ENCODE peak calls at places on chromosomes 12 and 14, in nine cellular contexts. Y, B, I, D, N, Q, U, Z and T are unnamed samples.

GRCh38 chr12:22360772-22361171 is 26.3 kb upstream of the ST8SIA1 start:
- DNase-seq in Y (no peak), B (no peak), I (no peak), D (no peak), N (no peak), Q (no peak), U (no peak), Z (no peak), T (no peak)

GRCh38 chr14:92217956-92218355 is 96.2 kb downstream of the CPSF2 start:
- DNase-seq in Y (no peak), B (no peak), I (no peak), D (no peak), N (no peak), Q (no peak), U (no peak), Z (peak; percentile 11), T (no peak)

GRCh38 chr12:104578453-104578852 is 121.7 kb downstream of the CHST11 start:
- DNase-seq in Y (no peak), B (no peak), I (no peak), D (peak; percentile 55), N (peak; percentile 85), Q (no peak), U (no peak), Z (peak; percentile 65), T (no peak)

GRCh38 chr14:27862684-27863083 is 903.9 kb upstream of the FOXG1 start:
- DNase-seq in Y (no peak), B (no peak), I (no peak), D (no peak), N (no peak), Q (no peak), U (no peak), Z (no peak), T (no peak)

GRCh38 chr12:129096968-129097367 is 243.7 kb downstream of the GLT1D1 start:
- DNase-seq in Y (no peak), B (no peak), I (no peak), D (no peak), N (peak; percentile 39), Q (no peak), U (no peak), Z (no peak), T (no peak)

GRCh38 chr12:12216349-12217017 is 50.4 kb downstream of the LRP6 start:
- DNase-seq in Y (no peak), B (no peak), I (no peak), D (no peak), N (no peak), Q (no peak), U (no peak), Z (no peak), T (no peak)

GRCh38 chr14:24297190-24297964 is 2.2 kb downstream of the DHRS1 start:
- DNase-seq in Y (no peak), B (no peak), I (no peak), D (no peak), N (no peak), Q (no peak), U (peak; percentile 40), Z (no peak), T (no peak)

GRCh38 chr12:31582155-31582554 is 8.8 kb downstream of the DENND5B start:
- DNase-seq in Y (no peak), B (no peak), I (no peak), D (peak; percentile 49), N (no peak), Q (no peak), U (no peak), Z (no peak), T (no peak)

GRCh38 chr12:18462437-18462836 is 201.1 kb downstream of the PIK3C2G start:
- DNase-seq in Y (no peak), B (no peak), I (no peak), D (peak; percentile 88), N (no peak), Q (peak; percentile 35), U (peak; percentile 90), Z (peak; percentile 89), T (no peak)

GRCh38 chr12:124913474-124914391 is 717 bp downstream of the UBC start:
- DNase-seq in Y (peak; percentile 95), B (peak; percentile 90), I (no peak), D (peak; percentile 74), N (peak; percentile 94), Q (no peak), U (peak; percentile 78), Z (no peak), T (peak; percentile 90)

GRCh38 chr14:104224516-104225281 is 86.3 kb downstream of the KIF26A start:
- DNase-seq in Y (peak; percentile 39), B (no peak), I (no peak), D (no peak), N (peak; percentile 87), Q (no peak), U (peak; percentile 14), Z (no peak), T (peak; percentile 28)